ENCODE peak calls at places on chromosomes 11 and 22, in six cellular contexts. X is ovary, R is brain microvascular endothelial cell, Z is A549, A is adrenal gland, P is SK-N-SH. V is an unnamed sample.

GRCh38 chr22:22721681-22722309 is 77.4 kb downstream of the GGTLC2 start:
- DNase-seq in X (peak), R (peak), Z (no peak), A (no peak), P (no peak), V (peak)

GRCh38 chr22:17397756-17398155 is 28.5 kb downstream of the CECR2 start:
- DNase-seq in X (no peak), R (no peak), Z (no peak), A (no peak), P (no peak), V (no peak)

GRCh38 chr11:129729823-129730222 is 85.8 kb upstream of the TMEM45B start:
- DNase-seq in X (no peak), R (no peak), Z (no peak), A (no peak), P (no peak), V (no peak)

GRCh38 chr11:1699771-1700170 is 2.8 kb downstream of the KRTAP5-6 start:
- DNase-seq in X (no peak), R (no peak), Z (no peak), A (no peak), P (no peak), V (no peak)

GRCh38 chr11:118618991-118619375 is 11.6 kb downstream of the PHLDB1 start:
- DNase-seq in X (no peak), R (peak), Z (no peak), A (peak), P (no peak), V (peak)

GRCh38 chr22:20946080-20946986 is 20.7 kb upstream of the AIFM3 start:
- DNase-seq in X (no peak), R (peak), Z (no peak), A (no peak), P (no peak), V (peak)

GRCh38 chr11:11010624-11011127 is 152.8 kb upstream of the ZBED5 start:
- DNase-seq in X (no peak), R (peak), Z (peak), A (no peak), P (peak), V (no peak)

GRCh38 chr11:19816817-19817216 is 104.2 kb downstream of the NAV2 start:
- DNase-seq in X (no peak), R (no peak), Z (no peak), A (no peak), P (no peak), V (no peak)

GRCh38 chr22:42688241-42688913 is 32.3 kb downstream of the A4GALT start:
- DNase-seq in X (peak), R (peak), Z (peak), A (peak), P (peak), V (peak)

GRCh38 chr11:15236514-15236913 is 121.8 kb downstream of the INSC start:
- DNase-seq in X (no peak), R (no peak), Z (no peak), A (no peak), P (no peak), V (no peak)

GRCh38 chr22:49551446-49551845 is 276.2 kb downstream of the BRD1 start:
- DNase-seq in X (no peak), R (no peak), Z (no peak), A (peak), P (no peak), V (no peak)

GRCh38 chr11:77055913-77056312 is 10.9 kb upstream of the CAPN5 start:
- DNase-seq in X (no peak), R (no peak), Z (no peak), A (no peak), P (no peak), V (no peak)

GRCh38 chr22:37639070-37639760 is at the start of gene SH3BP1:
- DNase-seq in X (peak), R (no peak), Z (no peak), A (no peak), P (peak), V (no peak)

GRCh38 chr11:26558191-26558590 is 13.9 kb downstream of the MUC15 start:
- DNase-seq in X (no peak), R (no peak), Z (no peak), A (no peak), P (no peak), V (no peak)

GRCh38 chr22:36445158-36445668 is 36.2 kb downstream of the TXN2 start:
- DNase-seq in X (peak), R (peak), Z (no peak), A (peak), P (no peak), V (peak)

GRCh38 chr11:9065614-9066431 is 25.6 kb downstream of the SCUBE2 start:
- DNase-seq in X (no peak), R (no peak), Z (peak), A (peak), P (no peak), V (no peak)

GRCh38 chr22:49971232-49972162 is 10.9 kb downstream of the PIM3 start:
- DNase-seq in X (peak), R (peak), Z (peak), A (peak), P (peak), V (peak)

GRCh38 chr11:82733444-82734119 is at the start of gene FAM181B:
- DNase-seq in X (peak), R (peak), Z (peak), A (peak), P (peak), V (no peak)

GRCh38 chr22:45212992-45213751 is 27.5 kb downstream of the KIAA0930 start:
- DNase-seq in X (no peak), R (peak), Z (no peak), A (peak), P (peak), V (peak)

GRCh38 chr11:61907282-61907681 is 10.1 kb downstream of the RAB3IL1 start:
- DNase-seq in X (no peak), R (no peak), Z (no peak), A (no peak), P (no peak), V (no peak)

GRCh38 chr11:74380746-74381439 is 17.3 kb downstream of the PGM2L1 start:
- DNase-seq in X (no peak), R (peak), Z (peak), A (no peak), P (no peak), V (no peak)

DNA sequence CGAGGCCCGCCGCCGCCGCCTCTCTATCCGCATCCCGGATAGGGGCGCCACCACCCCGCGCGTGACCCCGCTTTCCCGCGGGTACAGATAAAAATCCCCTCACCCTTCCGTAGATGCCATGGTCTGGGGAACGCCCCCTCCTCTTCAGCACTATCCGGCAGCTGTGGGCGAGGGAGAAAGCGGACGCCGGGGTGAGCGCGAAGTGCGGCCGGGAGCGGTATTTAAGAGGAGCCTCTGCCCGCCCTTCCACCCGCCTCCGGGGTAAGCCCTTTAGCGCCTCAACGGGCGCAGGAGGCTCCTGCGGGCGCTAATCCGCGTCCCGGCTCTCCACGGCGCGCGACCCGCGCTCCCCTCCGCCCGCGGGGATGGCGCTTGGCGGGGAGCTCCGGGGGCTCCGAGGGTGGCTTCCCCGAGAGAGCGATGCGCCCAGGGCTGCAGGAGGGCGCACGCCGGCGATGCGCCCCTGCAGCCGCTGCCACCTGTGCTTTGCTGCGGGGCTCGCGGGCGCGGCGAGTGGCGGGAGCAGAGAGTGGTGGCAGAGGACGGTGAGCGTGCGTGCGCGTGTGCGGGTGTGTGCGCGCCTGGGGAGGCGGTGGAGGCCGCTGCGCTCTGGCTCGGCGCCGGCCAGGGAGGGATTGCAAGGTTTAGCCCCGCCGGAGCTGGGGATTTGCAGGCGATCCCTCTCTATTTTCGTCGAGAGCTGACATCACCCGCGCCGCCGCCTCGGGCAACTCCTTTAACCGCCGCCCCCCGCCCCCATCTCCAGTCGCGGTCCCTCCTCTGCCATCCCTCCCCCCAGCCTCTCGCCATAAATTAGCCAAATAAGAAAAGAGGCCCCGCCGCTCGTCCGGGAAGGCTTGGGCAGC is at the start of gene SLC1A2:
- DNase-seq in X (no peak), R (no peak), Z (peak), A (no peak), P (peak), V (peak)
- TF ChIP-seq CTCF in X (no peak), R (no peak), Z (no peak), A (no peak), P (no peak), V (peak)

DNA sequence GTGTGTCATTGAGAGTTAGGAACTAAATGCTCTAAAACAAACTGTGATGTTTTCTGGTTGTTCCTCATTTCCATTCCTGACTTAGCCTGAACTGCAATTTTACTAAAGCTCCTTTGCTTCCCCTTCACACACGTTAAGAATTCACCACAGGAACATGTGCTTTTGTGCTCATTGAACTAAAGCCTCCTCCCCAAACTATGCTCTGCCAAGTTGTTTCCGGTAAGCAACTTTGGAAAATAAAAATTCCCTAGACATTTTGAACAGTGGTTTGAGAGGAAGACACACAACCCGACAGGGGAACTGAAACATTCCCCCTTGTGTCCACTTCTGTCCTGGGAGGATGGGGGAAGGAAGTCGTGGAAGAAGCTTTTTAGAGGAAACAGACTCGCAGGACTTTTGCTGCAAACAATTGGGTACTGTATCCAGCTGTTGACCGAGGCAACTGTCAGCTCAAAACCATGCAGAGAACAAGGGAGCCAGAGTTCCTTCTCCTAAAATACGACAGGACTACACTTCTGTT is 66.9 kb downstream of the GAB2 start:
- DNase-seq in X (no peak), R (no peak), Z (no peak), A (peak), P (no peak), V (peak)
- H3K4me3 ChIP-seq in X (no peak), R (no peak), Z (no peak), A (no peak), P (no peak), V (peak)

GRCh38 chr11:64208086-64208795 is 1.7 kb downstream of the FERMT3 start:
- DNase-seq in X (no peak), R (no peak), Z (no peak), A (peak), P (peak), V (no peak)

GRCh38 chr11:64208796-64209562 is 2.5 kb downstream of the FERMT3 start:
- DNase-seq in X (no peak), R (no peak), Z (no peak), A (peak), P (peak), V (no peak)

GRCh38 chr11:64207247-64208085 is 945 bp downstream of the FERMT3 start:
- DNase-seq in X (peak), R (peak), Z (no peak), A (peak), P (peak), V (peak)

GRCh38 chr11:64204464-64204989 is 2.0 kb upstream of the FERMT3 start:
- DNase-seq in X (peak), R (peak), Z (peak), A (peak), P (peak), V (peak)

DNA sequence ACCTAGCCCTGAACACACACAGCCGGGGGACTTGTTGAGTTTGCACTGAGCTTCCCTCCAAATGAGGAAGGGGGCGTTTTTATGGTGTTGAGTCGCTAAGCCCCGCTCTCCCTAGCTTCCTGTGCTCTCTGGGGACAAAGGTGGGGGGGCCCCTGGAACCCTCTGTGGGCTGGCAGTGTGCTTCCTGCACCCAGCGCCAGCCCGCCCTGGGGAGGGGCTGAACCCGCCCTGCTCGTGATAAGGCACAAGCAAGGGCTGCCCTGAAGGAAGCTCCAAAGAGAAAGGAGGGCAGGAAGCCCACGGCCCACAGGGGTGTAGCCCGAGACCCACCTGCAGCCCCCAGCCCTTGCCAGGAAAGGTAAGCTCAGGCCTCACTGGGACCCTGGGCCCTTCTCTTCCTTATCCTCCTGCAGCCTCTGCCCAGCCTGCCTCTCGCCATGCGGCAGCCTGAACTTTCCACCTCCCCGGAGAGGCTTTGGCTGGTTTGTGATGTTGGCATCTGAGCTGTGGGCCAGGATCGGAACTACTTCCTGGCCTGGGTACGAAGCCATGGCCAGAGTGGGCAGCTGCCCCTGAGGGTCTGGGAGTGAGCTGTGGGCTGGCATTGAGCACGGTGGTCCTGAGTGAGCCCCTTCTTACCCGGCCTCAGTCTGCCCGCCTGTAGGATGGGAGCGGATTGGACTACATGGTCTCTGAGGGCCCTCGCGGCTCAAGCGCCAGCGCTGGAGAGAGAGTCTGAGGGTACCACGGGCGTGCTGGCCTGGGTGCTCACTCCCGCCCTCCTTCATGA is at the start of gene FERMT3:
- DNase-seq in X (no peak), R (no peak), Z (no peak), A (peak), P (peak), V (no peak)
- TF ChIP-seq CTCF in X (no peak), R (no peak), Z (no peak), A (no peak), P (no peak), V (no peak)

DNA sequence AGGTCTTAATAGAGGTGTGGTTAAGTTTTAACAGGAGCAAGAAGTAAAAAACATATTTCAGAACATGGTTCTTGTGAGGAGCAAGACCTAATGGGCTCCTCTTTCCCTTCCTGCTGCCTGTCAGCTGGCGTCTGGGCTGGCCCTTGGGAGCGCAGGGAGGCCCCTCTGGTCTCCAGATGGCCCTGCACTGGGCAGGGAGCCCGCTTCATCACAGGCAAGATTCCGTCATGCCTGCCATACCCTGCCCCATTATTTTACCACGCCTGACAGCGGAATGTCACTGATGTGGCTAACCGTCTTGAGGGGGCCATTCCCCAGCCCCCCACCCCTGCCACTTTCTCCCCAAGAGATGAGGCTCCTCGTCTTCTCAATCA is 17.3 kb upstream of the EFCAB6 start:
- DNase-seq in X (no peak), R (no peak), Z (no peak), A (no peak), P (peak), V (no peak)
- H3K4me3 ChIP-seq in X (no peak), R (no peak), Z (no peak), A (no peak), P (no peak), V (no peak)

GRCh38 chr22:39215430-39216142 is 29.2 kb downstream of the PDGFB start:
- DNase-seq in X (no peak), R (no peak), Z (peak), A (no peak), P (no peak), V (no peak)
- TF ChIP-seq CTCF in X (no peak), R (peak), Z (peak), A (no peak), P (peak), V (peak)

GRCh38 chr11:65778901-65779668 is 1.7 kb downstream of the AP5B1 start:
- DNase-seq in X (no peak), R (no peak), Z (no peak), A (no peak), P (peak), V (no peak)

GRCh38 chr11:65777241-65777640 is 3.5 kb downstream of the AP5B1 start:
- DNase-seq in X (no peak), R (no peak), Z (no peak), A (no peak), P (no peak), V (no peak)

GRCh38 chr11:65779669-65779918 is 1.2 kb downstream of the AP5B1 start:
- DNase-seq in X (peak), R (no peak), Z (no peak), A (no peak), P (no peak), V (no peak)

GRCh38 chr11:65777821-65778361 is 2.9 kb downstream of the AP5B1 start:
- DNase-seq in X (no peak), R (no peak), Z (no peak), A (no peak), P (peak), V (no peak)

DNA sequence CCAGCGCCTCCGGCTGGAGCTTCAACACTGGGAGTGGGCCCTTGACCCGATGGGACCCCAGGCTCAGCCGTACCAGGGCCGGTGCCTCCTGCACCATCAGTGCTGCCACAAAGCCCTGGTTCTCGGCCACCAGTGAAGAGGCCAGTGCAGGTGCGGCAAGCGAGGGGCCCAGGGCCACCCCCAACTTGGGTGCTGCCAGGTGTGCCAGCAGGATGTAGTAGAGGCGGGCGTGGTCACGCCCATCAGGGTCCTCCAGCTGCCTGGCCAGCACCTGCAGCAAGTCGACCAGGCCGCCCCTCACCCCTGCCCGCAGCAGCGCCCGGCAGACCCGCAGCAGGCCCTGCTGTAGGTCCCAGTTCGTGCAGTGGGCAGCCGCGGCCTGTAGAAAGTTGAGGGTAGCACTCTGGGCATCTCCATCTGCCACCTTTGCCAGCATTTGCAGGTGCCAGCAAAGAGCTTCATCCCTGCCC is 2.3 kb downstream of the AP5B1 start:
- DNase-seq in X (no peak), R (no peak), Z (no peak), A (no peak), P (no peak), V (no peak)
- H3K4me3 ChIP-seq in X (no peak), R (no peak), Z (no peak), A (no peak), P (no peak), V (no peak)

GRCh38 chr11:126990716-126991480 is 9.7 kb downstream of the KIRREL3 start:
- DNase-seq in X (no peak), R (no peak), Z (no peak), A (no peak), P (no peak), V (peak)
- TF ChIP-seq CTCF in X (no peak), R (no peak), Z (no peak), A (no peak), P (no peak), V (no peak)